ENCODE peak calls at places on chromosomes 7 and 10, in five cellular contexts. A is left ventricle myocardium inferior, B is mucosa of descending colon, O is MCF 10A, V is AG10803. H is an unnamed sample.
A peak's percentile ranks its signal among the peaks of the same experiment; 100 is the strongest.

GRCh38 chr10:20978617-20979016 is 81.5 kb upstream of the NEBL start:
- DNase-seq in A (no peak), B (no peak), O (no peak), V (no peak), H (no peak)

GRCh38 chr7:126529833-126530232 is 722.9 kb downstream of the GRM8 start:
- DNase-seq in A (no peak), B (no peak), O (peak; percentile 8), V (no peak), H (no peak)

GRCh38 chr7:70884446-70884764 is 247.5 kb upstream of the GALNT17 start:
- DNase-seq in A (no peak), B (no peak), O (no peak), V (no peak), H (no peak)

GRCh38 chr10:133536198-133536597 is 9.0 kb downstream of the CYP2E1 start:
- DNase-seq in A (no peak), B (no peak), O (no peak), V (no peak), H (no peak)

GRCh38 chr10:76874151-76874550 is 763.5 kb downstream of the KCNMA1 start:
- DNase-seq in A (peak; percentile 17), B (no peak), O (peak; percentile 67), V (peak; percentile 60), H (no peak)

GRCh38 chr10:120492366-120492765 is 35.3 kb downstream of the PLPP4 start:
- DNase-seq in A (no peak), B (no peak), O (no peak), V (no peak), H (no peak)

GRCh38 chr10:102628451-102628911 is 15.8 kb upstream of the TRIM8 start:
- DNase-seq in A (peak; percentile 78), B (peak; percentile 46), O (peak; percentile 70), V (no peak), H (no peak)

GRCh38 chr10:16804123-16804522 is 13.1 kb downstream of the RSU1 start:
- DNase-seq in A (no peak), B (no peak), O (no peak), V (no peak), H (no peak)

GRCh38 chr10:68139451-68140272 is 30.4 kb downstream of the MYPN start:
- DNase-seq in A (no peak), B (no peak), O (no peak), V (peak; percentile 69), H (no peak)

GRCh38 chr7:50306491-50307367 is 2.2 kb downstream of the IKZF1 start:
- DNase-seq in A (no peak), B (no peak), O (no peak), V (no peak), H (no peak)

GRCh38 chr7:39465055-39465929 is 100.9 kb upstream of the YAE1 start:
- DNase-seq in A (no peak), B (peak; percentile 40), O (peak; percentile 66), V (peak; percentile 67), H (no peak)

GRCh38 chr10:128969551-128969950 is 497.5 kb upstream of the MGMT start:
- DNase-seq in A (no peak), B (no peak), O (no peak), V (no peak), H (no peak)

GRCh38 chr7:94041529-94041928 is 37.4 kb upstream of the BET1 start:
- DNase-seq in A (no peak), B (no peak), O (peak; percentile 47), V (no peak), H (no peak)

GRCh38 chr10:110005716-110006115 is 2.1 kb upstream of the ADD3 start:
- DNase-seq in A (peak; percentile 43), B (peak; percentile 58), O (peak; percentile 42), V (peak; percentile 88), H (peak; percentile 63)

GRCh38 chr10:78178940-78179339 is 145.3 kb downstream of the RPS24 start:
- DNase-seq in A (no peak), B (no peak), O (peak; percentile 65), V (no peak), H (no peak)

GRCh38 chr10:79202188-79203013 is 133.6 kb downstream of the ZMIZ1 start:
- DNase-seq in A (no peak), B (no peak), O (peak; percentile 51), V (peak; percentile 45), H (peak; percentile 27)

GRCh38 chr10:116892873-116893685 is 43.8 kb downstream of the ENO4 start:
- DNase-seq in A (no peak), B (no peak), O (no peak), V (no peak), H (no peak)

GRCh38 chr7:66143876-66144332 is 29.3 kb downstream of the CRCP start:
- DNase-seq in A (no peak), B (no peak), O (no peak), V (no peak), H (no peak)

GRCh38 chr7:100120518-100121085 is 1.2 kb downstream of the CNPY4 start:
- DNase-seq in A (no peak), B (no peak), O (no peak), V (no peak), H (no peak)

GRCh38 chr10:31121074-31121685 is 89.5 kb upstream of the ZNF438 start:
- DNase-seq in A (no peak), B (no peak), O (no peak), V (peak; percentile 87), H (no peak)

GRCh38 chr7:17147409-17147808 is 151.0 kb upstream of the AHR start:
- DNase-seq in A (no peak), B (no peak), O (no peak), V (peak; percentile 46), H (no peak)

GRCh38 chr10:34679177-34679576 is 135.9 kb downstream of the PARD3 start:
- DNase-seq in A (no peak), B (no peak), O (no peak), V (no peak), H (no peak)

GRCh38 chr10:101041252-101041761 is 10.3 kb downstream of the SFXN3 start:
- DNase-seq in A (peak; percentile 75), B (peak; percentile 83), O (peak; percentile 88), V (peak; percentile 89), H (peak; percentile 81)

GRCh38 chr10:49115015-49115795 is at the start of gene VSTM4:
- DNase-seq in A (peak; percentile 61), B (no peak), O (no peak), V (peak; percentile 60), H (no peak)

GRCh38 chr7:77393261-77393660 is 22.9 kb downstream of the GSAP start:
- DNase-seq in A (no peak), B (no peak), O (peak; percentile 98), V (no peak), H (no peak)

GRCh38 chr7:156446990-156447389 is 193.6 kb upstream of the RNF32 start:
- DNase-seq in A (no peak), B (no peak), O (no peak), V (no peak), H (no peak)

GRCh38 chr10:86229378-86229777 is 137.2 kb downstream of the GRID1 start:
- DNase-seq in A (no peak), B (no peak), O (peak; percentile 17), V (no peak), H (no peak)

GRCh38 chr7:147803625-147804024 is 786.9 kb upstream of the C7orf33 start:
- DNase-seq in A (no peak), B (no peak), O (no peak), V (no peak), H (no peak)

GRCh38 chr10:55628260-55628701 is 732.8 kb downstream of the ZWINT start:
- DNase-seq in A (no peak), B (no peak), O (no peak), V (no peak), H (no peak)

GRCh38 chr7:18638594-18639452 is 143.3 kb downstream of the HDAC9 start:
- DNase-seq in A (no peak), B (no peak), O (peak; percentile 54), V (peak; percentile 86), H (no peak)

GRCh38 chr7:18637516-18637915 is 142.0 kb downstream of the HDAC9 start:
- DNase-seq in A (no peak), B (no peak), O (no peak), V (no peak), H (no peak)
- TF ChIP-seq CTCF in A (no peak), B (no peak), O (no peak), V (no peak), H (no peak)

GRCh38 chr10:84214612-84215235 is 10.6 kb downstream of the LRIT2 start:
- DNase-seq in A (no peak), B (peak; percentile 62), O (peak; percentile 56), V (no peak), H (no peak)
- TF ChIP-seq CTCF in A (peak; percentile 28), B (peak; percentile 44), O (peak; percentile 26), V (peak; percentile 41), H (peak; percentile 49)

GRCh38 chr10:119349937-119350513 is 142.7 kb downstream of the GRK5 start:
- DNase-seq in A (no peak), B (no peak), O (no peak), V (no peak), H (no peak)

GRCh38 chr10:119349341-119349740 is 142.0 kb downstream of the GRK5 start:
- DNase-seq in A (no peak), B (no peak), O (no peak), V (no peak), H (no peak)

GRCh38 chr10:119347181-119347974 is 140.0 kb downstream of the GRK5 start:
- DNase-seq in A (no peak), B (no peak), O (no peak), V (no peak), H (peak; percentile 36)

GRCh38 chr10:119348106-119348505 is 140.7 kb downstream of the GRK5 start:
- DNase-seq in A (no peak), B (no peak), O (no peak), V (no peak), H (no peak)

GRCh38 chr10:119348516-119349240 is 141.3 kb downstream of the GRK5 start:
- DNase-seq in A (no peak), B (no peak), O (no peak), V (peak; percentile 42), H (no peak)
- TF ChIP-seq CTCF in A (peak; percentile 41), B (no peak), O (no peak), V (peak; percentile 4), H (no peak)

GRCh38 chr10:82938331-82938730 is 1063.3 kb downstream of the NRG3 start:
- DNase-seq in A (no peak), B (no peak), O (no peak), V (no peak), H (no peak)

GRCh38 chr10:82932426-82932825 is 1057.4 kb downstream of the NRG3 start:
- DNase-seq in A (no peak), B (no peak), O (no peak), V (no peak), H (no peak)

GRCh38 chr10:82934947-82935346 is 1060.0 kb downstream of the NRG3 start:
- DNase-seq in A (no peak), B (no peak), O (no peak), V (no peak), H (no peak)

DNA sequence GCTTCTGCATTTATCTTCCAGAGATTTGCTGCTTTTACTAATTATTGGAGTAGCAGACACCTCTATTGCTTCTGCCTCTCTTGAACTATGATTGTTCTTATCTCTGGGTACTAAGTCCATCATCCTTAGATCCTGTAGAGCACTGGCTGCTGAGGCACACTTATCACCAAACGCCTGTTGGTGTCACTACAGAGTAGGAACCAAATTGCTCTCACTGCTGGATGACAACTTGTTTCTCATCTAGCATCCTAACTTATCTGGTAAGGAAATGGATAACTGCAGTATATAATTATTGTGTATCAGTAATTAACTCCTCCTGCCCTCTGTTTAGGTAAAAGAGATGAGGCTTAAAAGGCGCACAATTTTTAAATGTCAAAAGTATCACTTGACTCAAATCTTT is 1059.4 kb downstream of the NRG3 start:
- DNase-seq in A (no peak), B (no peak), O (peak; percentile 21), V (no peak), H (no peak)
- TF ChIP-seq CTCF in A (no peak), B (no peak), O (no peak), V (peak; percentile 18), H (no peak)

GRCh38 chr10:118594392-118595063 is 920 bp downstream of the PRLHR start:
- DNase-seq in A (no peak), B (peak; percentile 40), O (no peak), V (peak; percentile 22), H (no peak)
- TF ChIP-seq CTCF in A (peak; percentile 3), B (no peak), O (peak; percentile 20), V (peak; percentile 36), H (no peak)